ENCODE peak calls at places on chromosome 4, in six cellular contexts. N is stomach, R is aorta, U is sigmoid colon, B is IMR-90, W is tibial nerve. K is an unnamed sample. For H3K4me1, the result is how much of the 10 kb centered on the place peaks cover.

GRCh38 chr4:96713271-96713670 is 873.4 kb downstream of the PDHA2 start:
- DNase-seq in N (no peak), R (no peak), U (no peak), B (no peak), W (no peak), K (no peak)

GRCh38 chr4:34105311-34105710 is 2139.0 kb downstream of the ARAP2 start:
- DNase-seq in N (no peak), R (no peak), U (no peak), B (no peak), W (no peak), K (no peak)

GRCh38 chr4:158121203-158121586 is 51.6 kb downstream of the GASK1B start:
- DNase-seq in N (no peak), R (no peak), U (peak), B (peak), W (peak), K (no peak)

GRCh38 chr4:93776386-93777080 is 52.0 kb upstream of the ATOH1 start:
- DNase-seq in N (no peak), R (no peak), U (no peak), B (peak), W (no peak), K (no peak)

GRCh38 chr4:5918331-5919030 is 25.6 kb upstream of the CRMP1 start:
- DNase-seq in N (no peak), R (no peak), U (no peak), B (no peak), W (no peak), K (no peak)

GRCh38 chr4:123995939-123996338 is 599.3 kb downstream of the SPRY1 start:
- DNase-seq in N (no peak), R (no peak), U (no peak), B (peak), W (no peak), K (no peak)

GRCh38 chr4:128538111-128538882 is 250.7 kb upstream of the PGRMC2 start:
- DNase-seq in N (no peak), R (no peak), U (no peak), B (no peak), W (no peak), K (no peak)

GRCh38 chr4:8916251-8916913 is 44.7 kb upstream of the HMX1 start:
- DNase-seq in N (peak), R (no peak), U (peak), B (no peak), W (no peak), K (peak)

GRCh38 chr4:48816971-48817370 is 13.9 kb upstream of the OCIAD1 start:
- DNase-seq in N (no peak), R (no peak), U (no peak), B (no peak), W (no peak), K (no peak)

GRCh38 chr4:113335771-113336170 is 286.3 kb downstream of the ANK2 start:
- DNase-seq in N (no peak), R (no peak), U (no peak), B (no peak), W (no peak), K (no peak)

GRCh38 chr4:162116085-162116784 is 47.6 kb downstream of the FSTL5 start:
- DNase-seq in N (no peak), R (no peak), U (no peak), B (no peak), W (no peak), K (no peak)

GRCh38 chr4:42750831-42751230 is 93.9 kb upstream of the ATP8A1 start:
- DNase-seq in N (no peak), R (no peak), U (no peak), B (no peak), W (no peak), K (no peak)

GRCh38 chr4:157358439-157358838 is 137.9 kb downstream of the GRIA2 start:
- DNase-seq in N (no peak), R (no peak), U (no peak), B (no peak), W (no peak), K (no peak)

GRCh38 chr4:954211-955020 is 19.0 kb downstream of the DGKQ start:
- DNase-seq in N (no peak), R (no peak), U (no peak), B (no peak), W (no peak), K (no peak)

GRCh38 chr4:86497131-86497530 is 97.0 kb upstream of the PTPN13 start:
- DNase-seq in N (no peak), R (no peak), U (no peak), B (no peak), W (no peak), K (no peak)

GRCh38 chr4:48706741-48707140 is 73.3 kb downstream of the FRYL start:
- DNase-seq in N (peak), R (no peak), U (no peak), B (no peak), W (no peak), K (no peak)

GRCh38 chr4:890036-890695 is 42.0 kb downstream of the GAK start:
- DNase-seq in N (no peak), R (no peak), U (no peak), B (no peak), W (no peak), K (no peak)

GRCh38 chr4:184344435-184344834 is 126.8 kb upstream of the ENPP6 start:
- DNase-seq in N (no peak), R (no peak), U (no peak), B (no peak), W (no peak), K (no peak)
- H3K4me1 ChIP-seq in N (under half), R (under half), U (under half), B (under half), W (under half), K (half or more)

DNA sequence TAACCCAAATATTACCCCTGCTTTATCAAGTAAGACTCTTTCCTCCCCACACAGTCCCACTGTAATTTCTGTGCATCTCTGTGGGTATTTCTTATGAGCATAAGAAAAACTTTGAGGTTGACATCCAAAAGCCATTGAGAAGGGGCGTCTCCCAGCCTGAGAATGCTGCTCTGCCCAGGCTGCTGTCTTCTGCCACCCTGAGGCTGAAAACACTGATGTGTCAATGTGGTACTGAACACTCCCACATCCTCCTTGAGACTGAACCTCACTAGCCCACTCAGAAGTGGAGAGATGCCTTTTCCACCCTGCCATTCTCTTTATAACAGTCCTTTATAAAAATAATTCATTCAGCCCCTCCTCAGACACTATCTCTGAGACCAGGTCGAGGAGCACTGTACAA is 120.8 kb downstream of the SMIM20 start:
- DNase-seq in N (no peak), R (no peak), U (no peak), B (no peak), W (no peak), K (no peak)
- H3K4me1 ChIP-seq in N (under half), R (under half), U (under half), B (under half), W (under half), K (under half)

GRCh38 chr4:109631709-109632108 is 71.5 kb downstream of the CASP6 start:
- DNase-seq in N (no peak), R (no peak), U (no peak), B (peak), W (no peak), K (no peak)

GRCh38 chr4:109629775-109630174 is 69.7 kb downstream of the MCUB start:
- DNase-seq in N (no peak), R (no peak), U (no peak), B (no peak), W (no peak), K (no peak)
- H3K4me1 ChIP-seq in N (under half), R (under half), U (under half), B (under half), W (under half), K (under half)

DNA sequence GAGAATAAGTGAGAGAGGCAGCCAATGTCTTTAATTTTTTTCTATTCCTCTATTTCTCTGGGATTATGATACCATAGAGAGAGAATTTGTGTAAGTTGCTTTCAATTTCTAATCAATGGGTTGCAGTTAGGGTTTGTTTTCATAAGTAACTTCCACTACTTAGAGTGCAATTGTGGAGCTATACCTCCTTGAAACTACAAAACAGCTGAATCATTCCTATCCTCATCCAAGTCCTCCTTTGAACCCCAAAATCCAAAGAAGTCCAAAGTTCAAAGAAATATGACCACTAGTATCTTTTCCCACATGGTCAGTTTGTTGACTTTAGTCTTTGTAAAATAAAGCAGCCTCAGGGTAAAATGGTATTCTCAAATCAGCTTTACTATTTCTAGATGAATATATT is 1085.4 kb upstream of the INTU start:
- DNase-seq in N (no peak), R (no peak), U (no peak), B (no peak), W (no peak), K (no peak)
- H3K4me1 ChIP-seq in N (under half), R (under half), U (under half), B (under half), W (under half), K (under half)

GRCh38 chr4:187491959-187492358 is 503.6 kb upstream of the ZFP42 start:
- DNase-seq in N (no peak), R (no peak), U (no peak), B (peak), W (no peak), K (no peak)

GRCh38 chr4:187491421-187491820 is 504.1 kb upstream of the ZFP42 start:
- DNase-seq in N (no peak), R (no peak), U (no peak), B (no peak), W (no peak), K (no peak)

DNA sequence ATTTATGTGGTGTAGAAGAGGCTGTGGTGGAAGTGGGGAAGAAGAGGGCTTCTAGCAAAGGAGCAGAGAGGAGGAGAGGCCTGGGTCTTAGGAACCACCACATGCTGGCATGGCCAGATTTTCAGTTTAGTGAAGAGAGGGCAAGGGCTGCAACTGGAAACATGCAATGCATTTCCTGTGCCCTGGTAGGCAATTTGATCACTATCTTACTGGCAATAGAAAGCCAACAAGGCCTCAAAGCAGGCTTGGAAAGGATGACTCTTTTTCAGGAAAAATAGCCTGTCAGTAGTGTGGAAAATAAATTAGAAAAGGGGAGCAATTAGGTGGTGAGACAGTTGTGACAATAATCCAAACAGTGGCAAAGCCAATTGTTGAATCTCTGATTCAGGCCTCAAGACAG is 501.9 kb upstream of the ZFP42 start:
- DNase-seq in N (no peak), R (no peak), U (no peak), B (no peak), W (no peak), K (no peak)
- H3K4me1 ChIP-seq in N (under half), R (under half), U (under half), B (under half), W (under half), K (under half)

GRCh38 chr4:102815981-102816380 is 11.4 kb downstream of the UBE2D3 start:
- DNase-seq in N (no peak), R (no peak), U (no peak), B (peak), W (no peak), K (no peak)

GRCh38 chr4:102817021-102817605 is 10.2 kb downstream of the UBE2D3 start:
- DNase-seq in N (no peak), R (no peak), U (no peak), B (no peak), W (no peak), K (no peak)

GRCh38 chr4:102819588-102820365 is 7.6 kb downstream of the UBE2D3 start:
- DNase-seq in N (no peak), R (no peak), U (no peak), B (peak), W (no peak), K (no peak)

GRCh38 chr4:102823464-102823863 is 3.9 kb downstream of the UBE2D3 start:
- DNase-seq in N (no peak), R (no peak), U (no peak), B (no peak), W (no peak), K (no peak)

GRCh38 chr4:102817613-102818268 is 9.6 kb downstream of the UBE2D3 start:
- DNase-seq in N (no peak), R (no peak), U (no peak), B (no peak), W (no peak), K (no peak)
- H3K4me1 ChIP-seq in N (half or more), R (under half), U (half or more), B (under half), W (half or more), K (half or more)

DNA sequence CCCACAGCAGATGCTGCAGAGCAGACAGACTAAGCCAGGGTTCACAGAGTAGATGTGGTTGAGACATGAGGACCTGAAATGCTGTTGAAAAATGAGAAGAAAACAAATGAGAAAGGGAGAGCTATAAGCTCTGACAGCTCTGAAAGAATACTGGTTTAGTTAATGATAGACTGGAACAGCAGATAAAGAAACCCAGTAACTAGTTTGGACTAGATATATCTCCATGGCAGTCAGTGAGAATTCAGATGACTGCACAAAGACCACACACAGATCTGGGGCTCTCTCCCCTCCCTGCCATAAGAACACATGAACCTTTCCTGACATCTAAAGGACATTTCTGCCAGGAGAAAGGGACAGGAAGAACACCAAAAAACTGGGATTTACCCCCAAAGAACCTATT is 8.2 kb downstream of the NAA11 start:
- DNase-seq in N (no peak), R (no peak), U (no peak), B (no peak), W (no peak), K (no peak)
- H3K4me1 ChIP-seq in N (under half), R (under half), U (under half), B (under half), W (under half), K (under half)

GRCh38 chr4:139556071-139556734 is at the start of gene SETD7:
- DNase-seq in N (peak), R (peak), U (peak), B (peak), W (peak), K (peak)

GRCh38 chr4:139554726-139555072 is 1.3 kb downstream of the SETD7 start:
- DNase-seq in N (no peak), R (no peak), U (no peak), B (no peak), W (no peak), K (no peak)

GRCh38 chr4:139555073-139555704 is 830 bp downstream of the SETD7 start:
- DNase-seq in N (peak), R (peak), U (peak), B (peak), W (peak), K (peak)

GRCh38 chr4:139556735-139557505 is 901 bp upstream of the SETD7 start:
- DNase-seq in N (peak), R (peak), U (peak), B (no peak), W (peak), K (peak)

DNA sequence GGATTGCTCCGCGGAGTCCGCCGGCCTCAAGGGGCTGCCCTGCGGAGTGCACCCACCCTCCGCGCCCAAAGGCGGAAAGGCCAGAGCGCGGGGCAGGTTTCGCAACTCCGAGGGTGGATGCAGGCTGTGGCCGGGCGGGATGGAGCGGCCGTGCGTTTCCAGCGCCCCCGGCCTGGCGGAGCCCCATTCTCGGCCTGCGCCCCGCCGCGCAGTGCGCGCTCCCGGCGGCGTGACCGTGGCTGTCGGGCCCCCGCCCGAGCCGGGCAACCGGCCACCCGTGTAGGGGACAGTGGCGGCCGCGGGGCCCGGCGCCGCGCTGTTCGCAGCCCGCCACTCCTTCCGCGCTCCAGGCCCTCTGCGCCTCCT is 331 bp downstream of the SETD7 start:
- DNase-seq in N (peak), R (peak), U (peak), B (no peak), W (peak), K (peak)
- H3K4me1 ChIP-seq in N (under half), R (under half), U (half or more), B (under half), W (half or more), K (half or more)

K was measured in body of pancreas.